ENCODE peak calls at places on chromosomes 4 and X, in eight cellular contexts. O is endothelial cell of umbilical vein, G is IMR-90, Q is uterus, Y is upper lobe of left lung, N is esophagus muscularis mucosa, K is tibial nerve, P is HCT116. V is an unnamed sample.

GRCh38 chr4:189974056-189974455 is 33.4 kb downstream of the FRG1 start:
- DNase-seq in O (peak; percentile 3), N (no peak), G (no peak), K (no peak), Q (no peak), Y (no peak), P (peak; percentile 38), V (no peak)

GRCh38 chr4:1137063-1137771 is 23.9 kb upstream of the RNF212 start:
- DNase-seq in Q (no peak), P (no peak), K (no peak), N (no peak), G (no peak), O (no peak), Y (no peak), V (no peak)

GRCh38 chr4:78056265-78057129 is 626 bp upstream of the FRAS1 start:
- DNase-seq in N (no peak), G (peak; percentile 24), Y (peak; percentile 59), O (peak; percentile 41), P (peak; percentile 93), K (peak; percentile 80), Q (peak; percentile 56), V (peak; percentile 28)

GRCh38 chr4:80192937-80193336 is 4.4 kb upstream of the PRDM8 start:
- DNase-seq in K (no peak), O (no peak), N (no peak), Y (no peak), Q (no peak), P (no peak), G (peak; percentile 92), V (no peak)

GRCh38 chrX:45743906-45744625 is 543.4 kb upstream of the DIPK2B start:
- DNase-seq in Y (no peak), O (peak; percentile 15), N (no peak), P (no peak), G (no peak), Q (no peak), K (no peak), V (no peak)

GRCh38 chr4:59381591-59381990 is 1818.5 kb upstream of the ADGRL3 start:
- DNase-seq in O (no peak), K (no peak), Y (no peak), N (no peak), P (no peak), Q (no peak), G (no peak), V (no peak)

GRCh38 chr4:130165381-130165780 is 1069.4 kb downstream of the C4orf33 start:
- DNase-seq in G (no peak), Y (no peak), N (no peak), Q (no peak), O (no peak), P (no peak), K (no peak), V (no peak)

GRCh38 chr4:89242864-89243740 is 64.5 kb downstream of the GPRIN3 start:
- DNase-seq in N (no peak), Y (no peak), O (no peak), G (no peak), Q (no peak), P (no peak), K (no peak), V (no peak)

GRCh38 chr4:1199556-1200331 is 27.4 kb upstream of the SPON2 start:
- DNase-seq in K (no peak), Y (peak; percentile 35), P (no peak), G (no peak), N (no peak), Q (peak; percentile 28), O (no peak), V (peak; percentile 9)

GRCh38 chr4:163331629-163332360 is 601 bp downstream of the NPY1R start:
- DNase-seq in N (no peak), P (no peak), G (no peak), Q (peak; percentile 22), Y (peak; percentile 85), K (no peak), O (peak; percentile 24), V (no peak)

GRCh38 chr4:91064157-91064853 is 937.1 kb downstream of the CCSER1 start:
- DNase-seq in N (no peak), G (no peak), O (peak; percentile 61), Y (no peak), Q (no peak), K (no peak), P (peak; percentile 52), V (no peak)

GRCh38 chr4:3640587-3640962 is 108.4 kb upstream of the LRPAP1 start:
- DNase-seq in Y (peak; percentile 27), N (no peak), Q (peak; percentile 56), O (no peak), K (no peak), G (peak; percentile 4), P (no peak), V (no peak)

DNA sequence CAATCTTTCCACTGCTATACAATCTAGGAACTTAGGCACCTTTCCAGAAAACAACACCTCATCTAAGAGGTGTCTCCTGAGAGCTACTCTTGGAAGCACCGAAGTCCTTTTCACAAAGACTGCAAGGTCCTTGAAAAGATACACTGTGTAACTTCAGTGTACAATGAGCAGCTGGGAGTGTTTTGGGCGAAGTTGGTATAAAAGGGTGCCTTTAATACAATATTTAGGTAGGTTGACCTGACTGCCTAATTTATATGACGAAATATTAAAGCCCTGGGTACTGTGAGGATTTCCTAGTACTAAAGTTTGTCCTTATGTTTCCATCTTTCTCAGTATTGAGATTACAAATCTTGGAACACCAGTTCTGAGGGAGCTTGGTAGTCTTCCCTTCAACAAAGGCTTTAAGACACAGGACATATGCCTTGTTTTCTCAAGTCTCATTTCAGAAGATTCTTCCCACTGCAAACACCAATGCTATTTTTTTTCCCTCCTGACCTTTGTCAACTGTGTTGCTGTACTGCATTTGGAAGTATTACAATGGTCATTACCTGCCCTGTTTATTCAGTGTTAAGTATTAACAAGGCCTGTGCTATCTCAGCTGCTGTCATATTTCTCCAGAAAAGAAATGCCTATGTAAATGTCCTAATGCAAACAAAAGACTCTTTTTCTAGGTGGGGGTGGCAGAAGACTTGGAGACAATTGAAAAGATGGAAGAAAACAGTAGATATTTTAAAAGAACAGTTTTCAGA is 134.2 kb downstream of the MAML3 start:
- DNase-seq in Y (no peak), Q (no peak), K (no peak), P (no peak), G (no peak), N (no peak), O (no peak), V (no peak)
- TF ChIP-seq POLR2A in Y (no peak), Q (no peak), K (no peak), P (no peak), G (no peak), N (no peak), O (no peak), V (no peak)

GRCh38 chrX:103215037-103215767 is at the start of gene BEX4:
- DNase-seq in Y (peak; percentile 96), N (peak; percentile 94), G (peak; percentile 41), Q (peak; percentile 83), P (peak; percentile 6), K (peak; percentile 78), O (peak; percentile 64), V (peak; percentile 43)
- TF ChIP-seq POLR2A in Y (peak; percentile 80), N (peak; percentile 70), G (no peak), Q (peak; percentile 92), P (no peak), K (peak; percentile 87), O (peak; percentile 62), V (no peak)

GRCh38 chr4:39178706-39179105 is 3.6 kb upstream of the WDR19 start:
- DNase-seq in K (no peak), Q (no peak), Y (no peak), O (no peak), G (peak; percentile 47), P (no peak), N (no peak), V (no peak)

GRCh38 chr4:39181520-39181904 is 817 bp upstream of the WDR19 start:
- DNase-seq in Q (no peak), P (no peak), K (no peak), O (no peak), G (no peak), N (no peak), Y (no peak), V (no peak)

GRCh38 chr4:39179681-39180080 is 2.6 kb upstream of the WDR19 start:
- DNase-seq in O (no peak), P (no peak), K (no peak), N (no peak), Q (no peak), Y (no peak), G (no peak), V (no peak)

GRCh38 chr4:39181905-39182638 is at the start of gene WDR19:
- DNase-seq in G (peak; percentile 99), Y (peak; percentile 98), K (peak; percentile 96), O (peak; percentile 100), N (peak; percentile 99), Q (peak; percentile 98), P (peak; percentile 99), V (peak; percentile 84)
- TF ChIP-seq POLR2A in G (no peak), Y (peak; percentile 16), K (peak; percentile 68), O (peak; percentile 51), N (no peak), Q (peak; percentile 33), P (no peak), V (peak; percentile 47)

GRCh38 chr4:185113340-185113739 is 29.7 kb upstream of the SLC25A4 start:
- DNase-seq in O (no peak), G (peak; percentile 21), K (no peak), Q (no peak), Y (no peak), P (no peak), N (no peak), V (no peak)

GRCh38 chr4:185112104-185112503 is 31.0 kb upstream of the SLC25A4 start:
- DNase-seq in O (peak; percentile 95), Y (no peak), Q (peak; percentile 31), P (peak; percentile 97), G (peak; percentile 96), N (no peak), K (no peak), V (no peak)

GRCh38 chr4:185117300-185117934 is 25.6 kb upstream of the SLC25A4 start:
- DNase-seq in N (no peak), P (no peak), Y (no peak), K (no peak), Q (no peak), G (no peak), O (no peak), V (no peak)

GRCh38 chr4:185119927-185120630 is 23.0 kb upstream of the SLC25A4 start:
- DNase-seq in N (no peak), K (no peak), Q (no peak), P (no peak), G (peak; percentile 27), Y (no peak), O (no peak), V (no peak)

DNA sequence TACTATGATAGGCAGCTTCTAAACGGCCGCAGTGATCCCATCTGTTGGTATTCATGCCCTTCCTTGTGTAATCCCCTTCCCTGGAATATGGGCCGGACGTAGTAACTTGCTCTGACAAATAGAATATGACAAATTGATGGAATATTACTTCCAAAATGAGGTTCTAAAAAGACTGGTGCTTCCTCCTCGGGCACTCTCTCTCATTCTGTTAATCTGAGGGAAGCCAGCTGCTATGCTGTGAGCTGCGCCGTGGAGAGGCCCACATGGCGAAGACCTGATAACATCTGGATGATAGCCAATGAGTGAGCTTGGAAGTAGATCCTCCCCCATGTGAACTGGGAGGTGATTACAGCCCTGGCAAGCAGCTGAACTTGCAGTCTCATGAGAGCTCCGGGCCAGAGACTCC is 27.2 kb upstream of the SLC25A4 start:
- DNase-seq in Y (no peak), G (peak; percentile 94), Q (peak; percentile 72), N (no peak), P (no peak), O (peak; percentile 51), K (no peak), V (no peak)
- TF ChIP-seq POLR2A in Y (no peak), G (no peak), Q (no peak), N (no peak), P (no peak), O (no peak), K (no peak), V (no peak)

V was measured in GM12892.